ENCODE peak calls at places on chromosomes 5 and 9, in six cellular contexts. One of them, this sample, is unnamed.

GRCh38 chr5:73179730-73180129 is 6.7 kb downstream of the TMEM174 start:
- DNase-seq in CD8-positive, alpha-beta T cell: no peak
- DNase-seq in dorsolateral prefrontal cortex: no peak
- DNase-seq in GM10248: no peak
- DNase-seq in pancreas: no peak
- DNase-seq in HFFc6: no peak
- DNase-seq in this sample: no peak

GRCh38 chr5:147568710-147569109 is 58.8 kb upstream of the DPYSL3 start:
- DNase-seq in CD8-positive, alpha-beta T cell: no peak
- DNase-seq in dorsolateral prefrontal cortex: no peak
- DNase-seq in GM10248: no peak
- DNase-seq in pancreas: no peak
- DNase-seq in HFFc6: no peak
- DNase-seq in this sample: no peak

GRCh38 chr9:136587145-136587943 is 41.5 kb upstream of the NOTCH1 start:
- DNase-seq in CD8-positive, alpha-beta T cell: no peak
- DNase-seq in dorsolateral prefrontal cortex: no peak
- DNase-seq in GM10248: no peak
- DNase-seq in pancreas: no peak
- DNase-seq in HFFc6: no peak
- DNase-seq in this sample: no peak

GRCh38 chr5:142748568-142749249 is 21.5 kb upstream of the ARHGAP26 start:
- DNase-seq in CD8-positive, alpha-beta T cell: peak
- DNase-seq in dorsolateral prefrontal cortex: peak
- DNase-seq in GM10248: peak
- DNase-seq in pancreas: peak
- DNase-seq in HFFc6: no peak
- DNase-seq in this sample: peak

GRCh38 chr9:20599195-20599594 is 23.1 kb downstream of the MLLT3 start:
- DNase-seq in CD8-positive, alpha-beta T cell: no peak
- DNase-seq in dorsolateral prefrontal cortex: no peak
- DNase-seq in GM10248: no peak
- DNase-seq in pancreas: no peak
- DNase-seq in HFFc6: peak
- DNase-seq in this sample: no peak

GRCh38 chr5:116764941-116765340 is 190.3 kb upstream of the SEMA6A start:
- DNase-seq in CD8-positive, alpha-beta T cell: no peak
- DNase-seq in dorsolateral prefrontal cortex: no peak
- DNase-seq in GM10248: no peak
- DNase-seq in pancreas: no peak
- DNase-seq in HFFc6: no peak
- DNase-seq in this sample: no peak

GRCh38 chr9:27784999-27785713 is 211.9 kb upstream of the C9orf72 start:
- DNase-seq in CD8-positive, alpha-beta T cell: no peak
- DNase-seq in dorsolateral prefrontal cortex: no peak
- DNase-seq in GM10248: no peak
- DNase-seq in pancreas: no peak
- DNase-seq in HFFc6: no peak
- DNase-seq in this sample: no peak

GRCh38 chr9:91681461-91682305 is 258.1 kb upstream of the NFIL3 start:
- DNase-seq in CD8-positive, alpha-beta T cell: peak
- DNase-seq in dorsolateral prefrontal cortex: peak
- DNase-seq in GM10248: peak
- DNase-seq in pancreas: peak
- DNase-seq in HFFc6: peak
- DNase-seq in this sample: peak

GRCh38 chr5:142690641-142691040 is 4.8 kb upstream of the FGF1 start:
- DNase-seq in CD8-positive, alpha-beta T cell: no peak
- DNase-seq in dorsolateral prefrontal cortex: no peak
- DNase-seq in GM10248: no peak
- DNase-seq in pancreas: no peak
- DNase-seq in HFFc6: no peak
- DNase-seq in this sample: no peak

GRCh38 chr9:8694983-8695588 is 895.5 kb upstream of the DMAC1 start:
- DNase-seq in CD8-positive, alpha-beta T cell: no peak
- DNase-seq in dorsolateral prefrontal cortex: no peak
- DNase-seq in GM10248: no peak
- DNase-seq in pancreas: no peak
- DNase-seq in HFFc6: no peak
- DNase-seq in this sample: no peak

GRCh38 chr5:75510836-75511434 is 494 bp downstream of the CERT1 start:
- DNase-seq in CD8-positive, alpha-beta T cell: peak
- DNase-seq in dorsolateral prefrontal cortex: peak
- DNase-seq in GM10248: peak
- DNase-seq in pancreas: no peak
- DNase-seq in HFFc6: no peak
- DNase-seq in this sample: peak

GRCh38 chr9:76895186-76895585 is 10.7 kb downstream of the PRUNE2 start:
- DNase-seq in CD8-positive, alpha-beta T cell: no peak
- DNase-seq in dorsolateral prefrontal cortex: no peak
- DNase-seq in GM10248: no peak
- DNase-seq in pancreas: no peak
- DNase-seq in HFFc6: no peak
- DNase-seq in this sample: no peak

GRCh38 chr9:136409557-136410455 is 608 bp downstream of the ENTR1 start:
- DNase-seq in CD8-positive, alpha-beta T cell: peak
- DNase-seq in dorsolateral prefrontal cortex: peak
- DNase-seq in GM10248: peak
- DNase-seq in pancreas: peak
- DNase-seq in HFFc6: peak
- DNase-seq in this sample: peak

GRCh38 chr9:134318481-134318891 is 7.8 kb upstream of the RXRA start:
- DNase-seq in CD8-positive, alpha-beta T cell: no peak
- DNase-seq in dorsolateral prefrontal cortex: no peak
- DNase-seq in GM10248: no peak
- DNase-seq in pancreas: no peak
- DNase-seq in HFFc6: no peak
- DNase-seq in this sample: no peak

GRCh38 chr5:12911156-12911555 is 1006.9 kb upstream of the CTNND2 start:
- DNase-seq in CD8-positive, alpha-beta T cell: no peak
- DNase-seq in dorsolateral prefrontal cortex: no peak
- DNase-seq in GM10248: no peak
- DNase-seq in pancreas: no peak
- DNase-seq in HFFc6: no peak
- DNase-seq in this sample: no peak

GRCh38 chr5:151651997-151652645 is 34.6 kb downstream of the SPARC start:
- DNase-seq in CD8-positive, alpha-beta T cell: peak
- DNase-seq in dorsolateral prefrontal cortex: peak
- DNase-seq in GM10248: peak
- DNase-seq in pancreas: peak
- DNase-seq in HFFc6: peak
- DNase-seq in this sample: peak

GRCh38 chr5:54727874-54728273 is 210.3 kb downstream of the SNX18 start:
- DNase-seq in CD8-positive, alpha-beta T cell: no peak
- DNase-seq in dorsolateral prefrontal cortex: peak
- DNase-seq in GM10248: no peak
- DNase-seq in pancreas: no peak
- DNase-seq in HFFc6: no peak
- DNase-seq in this sample: no peak

GRCh38 chr5:132263548-132264261 is 6.2 kb downstream of the PDLIM4 start:
- DNase-seq in CD8-positive, alpha-beta T cell: no peak
- DNase-seq in dorsolateral prefrontal cortex: no peak
- DNase-seq in GM10248: peak
- DNase-seq in pancreas: no peak
- DNase-seq in HFFc6: peak
- DNase-seq in this sample: peak

GRCh38 chr5:90878081-90878480 is 319.5 kb downstream of the ADGRV1 start:
- DNase-seq in CD8-positive, alpha-beta T cell: no peak
- DNase-seq in dorsolateral prefrontal cortex: no peak
- DNase-seq in GM10248: no peak
- DNase-seq in pancreas: no peak
- DNase-seq in HFFc6: no peak
- DNase-seq in this sample: no peak

GRCh38 chr5:36363101-36363500 is 61.4 kb upstream of the RANBP3L start:
- DNase-seq in CD8-positive, alpha-beta T cell: no peak
- DNase-seq in dorsolateral prefrontal cortex: peak
- DNase-seq in GM10248: no peak
- DNase-seq in pancreas: no peak
- DNase-seq in HFFc6: peak
- DNase-seq in this sample: no peak

GRCh38 chr5:180670157-180670556 is 20.8 kb upstream of the FLT4 start:
- DNase-seq in CD8-positive, alpha-beta T cell: no peak
- DNase-seq in dorsolateral prefrontal cortex: no peak
- DNase-seq in GM10248: no peak
- DNase-seq in pancreas: no peak
- DNase-seq in HFFc6: no peak
- DNase-seq in this sample: no peak

GRCh38 chr5:180675036-180675635 is 25.7 kb upstream of the FLT4 start:
- DNase-seq in CD8-positive, alpha-beta T cell: no peak
- DNase-seq in dorsolateral prefrontal cortex: no peak
- DNase-seq in GM10248: no peak
- DNase-seq in pancreas: no peak
- DNase-seq in HFFc6: no peak
- DNase-seq in this sample: no peak

GRCh38 chr5:180669661-180670060 is 20.3 kb upstream of the FLT4 start:
- DNase-seq in CD8-positive, alpha-beta T cell: no peak
- DNase-seq in dorsolateral prefrontal cortex: no peak
- DNase-seq in GM10248: no peak
- DNase-seq in pancreas: no peak
- DNase-seq in HFFc6: no peak
- DNase-seq in this sample: no peak

GRCh38 chr5:180670586-180671359 is 21.4 kb upstream of the FLT4 start:
- DNase-seq in CD8-positive, alpha-beta T cell: peak
- DNase-seq in dorsolateral prefrontal cortex: peak
- DNase-seq in GM10248: peak
- DNase-seq in pancreas: peak
- DNase-seq in HFFc6: peak
- DNase-seq in this sample: peak

GRCh38 chr5:180673371-180674252 is 24.2 kb upstream of the FLT4 start:
- DNase-seq in CD8-positive, alpha-beta T cell: no peak
- DNase-seq in dorsolateral prefrontal cortex: no peak
- DNase-seq in GM10248: no peak
- DNase-seq in pancreas: no peak
- DNase-seq in HFFc6: no peak
- DNase-seq in this sample: no peak
- TF ChIP-seq CTCF in CD8-positive, alpha-beta T cell: no peak
- TF ChIP-seq CTCF in dorsolateral prefrontal cortex: no peak
- TF ChIP-seq CTCF in GM10248: no peak
- TF ChIP-seq CTCF in pancreas: no peak
- TF ChIP-seq CTCF in HFFc6: no peak
- TF ChIP-seq CTCF in this sample: no peak

DNA sequence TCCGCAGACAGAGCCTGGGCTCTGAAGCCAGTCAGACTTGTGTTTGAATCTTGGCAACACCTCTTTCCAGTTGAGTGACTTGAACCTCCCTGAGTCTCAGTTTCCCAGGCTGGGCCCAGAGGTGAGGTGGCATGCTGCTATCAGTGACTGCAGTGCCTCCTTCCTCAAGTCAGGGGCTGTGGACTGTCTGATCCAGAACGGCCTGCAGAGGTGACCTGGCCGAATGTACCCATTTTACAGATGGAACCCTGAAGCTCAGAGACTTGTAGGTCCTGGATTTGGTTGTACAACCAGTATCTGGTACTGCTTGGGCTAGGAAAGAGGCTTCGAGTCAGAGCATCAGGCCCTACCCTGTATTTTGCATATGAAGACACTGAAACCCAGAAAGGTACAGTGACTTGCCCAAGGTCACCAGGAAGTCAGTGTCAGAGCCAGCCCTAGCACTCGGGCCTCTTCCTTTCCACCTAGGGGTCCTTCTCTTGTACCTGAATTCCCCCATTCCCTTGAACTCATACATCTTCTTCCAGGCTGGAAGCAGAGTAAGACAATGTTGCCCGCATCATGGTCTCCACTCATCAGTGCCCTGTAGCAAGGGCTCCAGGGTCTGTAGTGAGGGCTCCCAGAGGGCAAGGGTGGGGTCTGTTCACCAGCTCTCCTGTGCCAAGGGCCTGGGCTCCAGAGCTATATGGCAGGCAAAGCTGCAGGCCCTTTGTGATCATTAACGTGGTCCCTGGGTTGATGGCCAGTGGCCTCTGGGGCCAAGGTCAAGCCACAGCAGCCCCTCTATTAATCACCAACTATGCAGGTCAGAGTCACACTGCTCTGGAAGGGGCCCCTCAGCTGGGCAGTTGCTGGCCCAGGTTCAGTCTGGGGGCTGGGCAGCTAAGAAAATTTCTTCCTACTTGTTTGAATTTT is 28.5 kb downstream of the GSN start:
- DNase-seq in CD8-positive, alpha-beta T cell: no peak
- DNase-seq in dorsolateral prefrontal cortex: no peak
- DNase-seq in GM10248: no peak
- DNase-seq in pancreas: no peak
- DNase-seq in HFFc6: no peak
- DNase-seq in this sample: no peak
- TF ChIP-seq CTCF in CD8-positive, alpha-beta T cell: no peak
- TF ChIP-seq CTCF in dorsolateral prefrontal cortex: no peak
- TF ChIP-seq CTCF in GM10248: no peak
- TF ChIP-seq CTCF in pancreas: no peak
- TF ChIP-seq CTCF in HFFc6: no peak
- TF ChIP-seq CTCF in this sample: no peak

GRCh38 chr5:43227655-43228054 is 35.6 kb downstream of the NIM1K start:
- DNase-seq in CD8-positive, alpha-beta T cell: no peak
- DNase-seq in dorsolateral prefrontal cortex: no peak
- DNase-seq in GM10248: no peak
- DNase-seq in pancreas: peak
- DNase-seq in HFFc6: peak
- DNase-seq in this sample: no peak
- TF ChIP-seq CTCF in CD8-positive, alpha-beta T cell: no peak
- TF ChIP-seq CTCF in dorsolateral prefrontal cortex: no peak
- TF ChIP-seq CTCF in GM10248: peak
- TF ChIP-seq CTCF in pancreas: peak
- TF ChIP-seq CTCF in HFFc6: peak
- TF ChIP-seq CTCF in this sample: peak

DNA sequence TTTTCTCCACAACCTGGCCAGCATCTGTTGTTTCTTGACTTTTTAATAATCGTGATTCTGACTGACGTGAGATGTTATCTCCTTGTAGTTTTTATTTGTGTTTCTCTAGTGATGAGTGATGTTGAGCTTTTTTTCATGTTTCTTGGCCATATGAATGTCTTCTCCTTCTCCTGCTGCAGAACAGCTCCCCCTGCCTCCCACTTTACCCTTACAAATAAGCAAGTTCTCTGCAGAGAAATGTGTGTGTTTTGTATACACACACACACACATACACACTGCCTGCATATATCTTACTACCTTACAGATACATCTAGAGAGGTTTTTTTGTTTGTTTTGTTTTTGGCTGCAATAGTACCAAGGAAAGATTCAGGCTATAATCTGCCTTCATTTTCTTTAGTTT is 88.7 kb upstream of the PHF24 start:
- DNase-seq in CD8-positive, alpha-beta T cell: no peak
- DNase-seq in dorsolateral prefrontal cortex: no peak
- DNase-seq in GM10248: no peak
- DNase-seq in pancreas: no peak
- DNase-seq in HFFc6: peak
- DNase-seq in this sample: no peak
- TF ChIP-seq CTCF in CD8-positive, alpha-beta T cell: no peak
- TF ChIP-seq CTCF in dorsolateral prefrontal cortex: no peak
- TF ChIP-seq CTCF in GM10248: peak
- TF ChIP-seq CTCF in pancreas: no peak
- TF ChIP-seq CTCF in HFFc6: peak
- TF ChIP-seq CTCF in this sample: no peak

This sample was measured in GM20000.